ENCODE peak calls at places on chromosomes 7 and 10, in nine cellular contexts. One of them, this sample, is unnamed. For H3K27me3, the result is how much of the 10 kb centered on the place peaks cover.

GRCh38 chr10:22620140-22620857 is 94.1 kb downstream of the PIP4K2A start:
- DNase-seq in GM23248: peak
- DNase-seq in left ventricle myocardium inferior: peak
- DNase-seq in small intestine: no peak
- DNase-seq in left lung: no peak
- DNase-seq in cardiac muscle cell: no peak
- DNase-seq in H7: no peak
- DNase-seq in CD8-positive, alpha-beta T cell: no peak
- DNase-seq in brain microvascular endothelial cell: peak
- DNase-seq in this sample: no peak

GRCh38 chr10:78830062-78830974 is 238.4 kb upstream of the ZMIZ1 start:
- DNase-seq in GM23248: peak
- DNase-seq in left ventricle myocardium inferior: no peak
- DNase-seq in small intestine: no peak
- DNase-seq in left lung: no peak
- DNase-seq in cardiac muscle cell: no peak
- DNase-seq in H7: no peak
- DNase-seq in CD8-positive, alpha-beta T cell: no peak
- DNase-seq in brain microvascular endothelial cell: no peak
- DNase-seq in this sample: no peak

GRCh38 chr10:10056958-10057357 is 960.7 kb upstream of the CELF2 start:
- DNase-seq in GM23248: no peak
- DNase-seq in left ventricle myocardium inferior: no peak
- DNase-seq in small intestine: no peak
- DNase-seq in left lung: no peak
- DNase-seq in cardiac muscle cell: peak
- DNase-seq in H7: peak
- DNase-seq in CD8-positive, alpha-beta T cell: no peak
- DNase-seq in brain microvascular endothelial cell: peak
- DNase-seq in this sample: no peak

GRCh38 chr10:111137012-111137411 is 60.2 kb downstream of the ADRA2A start:
- DNase-seq in GM23248: no peak
- DNase-seq in left ventricle myocardium inferior: no peak
- DNase-seq in small intestine: no peak
- DNase-seq in left lung: no peak
- DNase-seq in cardiac muscle cell: no peak
- DNase-seq in H7: peak
- DNase-seq in CD8-positive, alpha-beta T cell: no peak
- DNase-seq in brain microvascular endothelial cell: no peak
- DNase-seq in this sample: no peak

GRCh38 chr10:28715246-28715645 is 37.9 kb downstream of the BAMBI start:
- DNase-seq in GM23248: no peak
- DNase-seq in left ventricle myocardium inferior: no peak
- DNase-seq in small intestine: no peak
- DNase-seq in left lung: no peak
- DNase-seq in cardiac muscle cell: no peak
- DNase-seq in H7: no peak
- DNase-seq in CD8-positive, alpha-beta T cell: no peak
- DNase-seq in brain microvascular endothelial cell: no peak
- DNase-seq in this sample: no peak

GRCh38 chr7:22269963-22270362 is 87.0 kb downstream of the RAPGEF5 start:
- DNase-seq in GM23248: no peak
- DNase-seq in left ventricle myocardium inferior: no peak
- DNase-seq in small intestine: peak
- DNase-seq in left lung: no peak
- DNase-seq in cardiac muscle cell: no peak
- DNase-seq in H7: no peak
- DNase-seq in CD8-positive, alpha-beta T cell: no peak
- DNase-seq in brain microvascular endothelial cell: no peak
- DNase-seq in this sample: no peak

GRCh38 chr7:92588561-92588960 is 1.6 kb downstream of the FAM133B start:
- DNase-seq in GM23248: peak
- DNase-seq in left ventricle myocardium inferior: no peak
- DNase-seq in small intestine: no peak
- DNase-seq in left lung: no peak
- DNase-seq in cardiac muscle cell: no peak
- DNase-seq in H7: no peak
- DNase-seq in CD8-positive, alpha-beta T cell: no peak
- DNase-seq in brain microvascular endothelial cell: no peak
- DNase-seq in this sample: no peak

GRCh38 chr10:659710-660141 is 29.7 kb downstream of the DIP2C start:
- DNase-seq in GM23248: peak
- DNase-seq in left ventricle myocardium inferior: no peak
- DNase-seq in small intestine: peak
- DNase-seq in left lung: no peak
- DNase-seq in cardiac muscle cell: no peak
- DNase-seq in H7: no peak
- DNase-seq in CD8-positive, alpha-beta T cell: no peak
- DNase-seq in brain microvascular endothelial cell: peak
- DNase-seq in this sample: no peak

GRCh38 chr10:23525406-23525805 is 86.5 kb downstream of the OTUD1 start:
- DNase-seq in GM23248: peak
- DNase-seq in left ventricle myocardium inferior: no peak
- DNase-seq in small intestine: peak
- DNase-seq in left lung: no peak
- DNase-seq in cardiac muscle cell: peak
- DNase-seq in H7: peak
- DNase-seq in CD8-positive, alpha-beta T cell: no peak
- DNase-seq in brain microvascular endothelial cell: no peak
- DNase-seq in this sample: peak

GRCh38 chr10:60433684-60434083 is 44.0 kb upstream of the ANK3 start:
- DNase-seq in GM23248: peak
- DNase-seq in left ventricle myocardium inferior: no peak
- DNase-seq in small intestine: no peak
- DNase-seq in left lung: no peak
- DNase-seq in cardiac muscle cell: no peak
- DNase-seq in H7: no peak
- DNase-seq in CD8-positive, alpha-beta T cell: no peak
- DNase-seq in brain microvascular endothelial cell: peak
- DNase-seq in this sample: no peak

GRCh38 chr10:12954866-12955265 is 46.6 kb downstream of the CCDC3 start:
- DNase-seq in GM23248: no peak
- DNase-seq in left ventricle myocardium inferior: no peak
- DNase-seq in small intestine: no peak
- DNase-seq in left lung: no peak
- DNase-seq in cardiac muscle cell: no peak
- DNase-seq in H7: no peak
- DNase-seq in CD8-positive, alpha-beta T cell: no peak
- DNase-seq in brain microvascular endothelial cell: no peak
- DNase-seq in this sample: no peak

GRCh38 chr10:96369890-96370574 is 11.2 kb upstream of the OPALIN start:
- DNase-seq in GM23248: peak
- DNase-seq in left ventricle myocardium inferior: no peak
- DNase-seq in small intestine: peak
- DNase-seq in left lung: no peak
- DNase-seq in cardiac muscle cell: no peak
- DNase-seq in H7: no peak
- DNase-seq in CD8-positive, alpha-beta T cell: no peak
- DNase-seq in brain microvascular endothelial cell: no peak
- DNase-seq in this sample: no peak

GRCh38 chr10:1938317-1938716 is 201.0 kb upstream of the ADARB2 start:
- DNase-seq in GM23248: no peak
- DNase-seq in left ventricle myocardium inferior: no peak
- DNase-seq in small intestine: no peak
- DNase-seq in left lung: no peak
- DNase-seq in cardiac muscle cell: no peak
- DNase-seq in H7: no peak
- DNase-seq in CD8-positive, alpha-beta T cell: peak
- DNase-seq in brain microvascular endothelial cell: no peak
- DNase-seq in this sample: peak

GRCh38 chr7:127755529-127755928 is 103.5 kb downstream of the SND1 start:
- DNase-seq in GM23248: no peak
- DNase-seq in left ventricle myocardium inferior: no peak
- DNase-seq in small intestine: no peak
- DNase-seq in left lung: no peak
- DNase-seq in cardiac muscle cell: no peak
- DNase-seq in H7: no peak
- DNase-seq in CD8-positive, alpha-beta T cell: no peak
- DNase-seq in brain microvascular endothelial cell: no peak
- DNase-seq in this sample: no peak

GRCh38 chr10:31770307-31770902 is 158.2 kb downstream of the ARHGAP12 start:
- DNase-seq in GM23248: peak
- DNase-seq in left ventricle myocardium inferior: no peak
- DNase-seq in small intestine: peak
- DNase-seq in left lung: no peak
- DNase-seq in cardiac muscle cell: peak
- DNase-seq in H7: peak
- DNase-seq in CD8-positive, alpha-beta T cell: peak
- DNase-seq in brain microvascular endothelial cell: no peak
- DNase-seq in this sample: peak

GRCh38 chr10:114806572-114807391 is 14.8 kb upstream of the FHIP2A start:
- DNase-seq in GM23248: peak
- DNase-seq in left ventricle myocardium inferior: no peak
- DNase-seq in small intestine: no peak
- DNase-seq in left lung: no peak
- DNase-seq in cardiac muscle cell: no peak
- DNase-seq in H7: no peak
- DNase-seq in CD8-positive, alpha-beta T cell: no peak
- DNase-seq in brain microvascular endothelial cell: no peak
- DNase-seq in this sample: no peak

GRCh38 chr10:110994406-110994805 is 75.0 kb downstream of the SHOC2 start:
- DNase-seq in GM23248: no peak
- DNase-seq in left ventricle myocardium inferior: no peak
- DNase-seq in small intestine: no peak
- DNase-seq in left lung: no peak
- DNase-seq in cardiac muscle cell: no peak
- DNase-seq in H7: no peak
- DNase-seq in CD8-positive, alpha-beta T cell: no peak
- DNase-seq in brain microvascular endothelial cell: no peak
- DNase-seq in this sample: no peak

GRCh38 chr7:80847895-80848294 is 71.0 kb downstream of the SEMA3C start:
- DNase-seq in GM23248: peak
- DNase-seq in left ventricle myocardium inferior: no peak
- DNase-seq in small intestine: no peak
- DNase-seq in left lung: no peak
- DNase-seq in cardiac muscle cell: no peak
- DNase-seq in H7: no peak
- DNase-seq in CD8-positive, alpha-beta T cell: no peak
- DNase-seq in brain microvascular endothelial cell: no peak
- DNase-seq in this sample: no peak

GRCh38 chr7:2728309-2729042 is 40.5 kb downstream of the AMZ1 start:
- DNase-seq in GM23248: no peak
- DNase-seq in left ventricle myocardium inferior: no peak
- DNase-seq in small intestine: no peak
- DNase-seq in left lung: no peak
- DNase-seq in cardiac muscle cell: no peak
- DNase-seq in H7: no peak
- DNase-seq in CD8-positive, alpha-beta T cell: no peak
- DNase-seq in brain microvascular endothelial cell: no peak
- DNase-seq in this sample: no peak

GRCh38 chr7:107045195-107045960 is 873 bp downstream of the PRKAR2B start:
- DNase-seq in GM23248: peak
- DNase-seq in left ventricle myocardium inferior: no peak
- DNase-seq in small intestine: no peak
- DNase-seq in left lung: no peak
- DNase-seq in cardiac muscle cell: peak
- DNase-seq in H7: peak
- DNase-seq in CD8-positive, alpha-beta T cell: no peak
- DNase-seq in brain microvascular endothelial cell: no peak
- DNase-seq in this sample: peak

GRCh38 chr7:148914208-148914777 is 30.2 kb upstream of the EZH2 start:
- DNase-seq in GM23248: peak
- DNase-seq in left ventricle myocardium inferior: no peak
- DNase-seq in small intestine: peak
- DNase-seq in left lung: no peak
- DNase-seq in cardiac muscle cell: no peak
- DNase-seq in H7: no peak
- DNase-seq in CD8-positive, alpha-beta T cell: no peak
- DNase-seq in brain microvascular endothelial cell: peak
- DNase-seq in this sample: no peak

GRCh38 chr10:132389631-132390454 is 7.2 kb upstream of the PWWP2B start:
- DNase-seq in GM23248: peak
- DNase-seq in left ventricle myocardium inferior: peak
- DNase-seq in small intestine: no peak
- DNase-seq in left lung: peak
- DNase-seq in cardiac muscle cell: no peak
- DNase-seq in H7: peak
- DNase-seq in CD8-positive, alpha-beta T cell: no peak
- DNase-seq in brain microvascular endothelial cell: no peak
- DNase-seq in this sample: no peak

GRCh38 chr10:52314007-52314821 is at the start of gene DKK1:
- DNase-seq in GM23248: peak
- DNase-seq in left ventricle myocardium inferior: peak
- DNase-seq in small intestine: peak
- DNase-seq in left lung: peak
- DNase-seq in cardiac muscle cell: peak
- DNase-seq in H7: peak
- DNase-seq in CD8-positive, alpha-beta T cell: no peak
- DNase-seq in brain microvascular endothelial cell: peak
- DNase-seq in this sample: no peak
- H3K27me3 ChIP-seq in GM23248: under half
- H3K27me3 ChIP-seq in left ventricle myocardium inferior: under half
- H3K27me3 ChIP-seq in small intestine: under half
- H3K27me3 ChIP-seq in left lung: under half
- H3K27me3 ChIP-seq in cardiac muscle cell: under half
- H3K27me3 ChIP-seq in H7: half or more
- H3K27me3 ChIP-seq in CD8-positive, alpha-beta T cell: under half
- H3K27me3 ChIP-seq in brain microvascular endothelial cell: under half
- H3K27me3 ChIP-seq in this sample: under half

GRCh38 chr10:100489388-100489787 is 26.6 kb downstream of the WNT8B start:
- DNase-seq in GM23248: no peak
- DNase-seq in left ventricle myocardium inferior: no peak
- DNase-seq in small intestine: no peak
- DNase-seq in left lung: no peak
- DNase-seq in cardiac muscle cell: no peak
- DNase-seq in H7: no peak
- DNase-seq in CD8-positive, alpha-beta T cell: no peak
- DNase-seq in brain microvascular endothelial cell: no peak
- DNase-seq in this sample: no peak
- H3K27me3 ChIP-seq in GM23248: under half
- H3K27me3 ChIP-seq in left ventricle myocardium inferior: under half
- H3K27me3 ChIP-seq in small intestine: under half
- H3K27me3 ChIP-seq in left lung: under half
- H3K27me3 ChIP-seq in cardiac muscle cell: under half
- H3K27me3 ChIP-seq in H7: half or more
- H3K27me3 ChIP-seq in CD8-positive, alpha-beta T cell: under half
- H3K27me3 ChIP-seq in brain microvascular endothelial cell: under half
- H3K27me3 ChIP-seq in this sample: under half

GRCh38 chr7:1226155-1226901 is 6.3 kb upstream of the UNCX start:
- DNase-seq in GM23248: no peak
- DNase-seq in left ventricle myocardium inferior: no peak
- DNase-seq in small intestine: no peak
- DNase-seq in left lung: peak
- DNase-seq in cardiac muscle cell: no peak
- DNase-seq in H7: peak
- DNase-seq in CD8-positive, alpha-beta T cell: no peak
- DNase-seq in brain microvascular endothelial cell: no peak
- DNase-seq in this sample: no peak
- H3K27me3 ChIP-seq in GM23248: half or more
- H3K27me3 ChIP-seq in left ventricle myocardium inferior: half or more
- H3K27me3 ChIP-seq in small intestine: under half
- H3K27me3 ChIP-seq in left lung: half or more
- H3K27me3 ChIP-seq in cardiac muscle cell: half or more
- H3K27me3 ChIP-seq in H7: half or more
- H3K27me3 ChIP-seq in CD8-positive, alpha-beta T cell: half or more
- H3K27me3 ChIP-seq in brain microvascular endothelial cell: half or more
- H3K27me3 ChIP-seq in this sample: half or more

DNA sequence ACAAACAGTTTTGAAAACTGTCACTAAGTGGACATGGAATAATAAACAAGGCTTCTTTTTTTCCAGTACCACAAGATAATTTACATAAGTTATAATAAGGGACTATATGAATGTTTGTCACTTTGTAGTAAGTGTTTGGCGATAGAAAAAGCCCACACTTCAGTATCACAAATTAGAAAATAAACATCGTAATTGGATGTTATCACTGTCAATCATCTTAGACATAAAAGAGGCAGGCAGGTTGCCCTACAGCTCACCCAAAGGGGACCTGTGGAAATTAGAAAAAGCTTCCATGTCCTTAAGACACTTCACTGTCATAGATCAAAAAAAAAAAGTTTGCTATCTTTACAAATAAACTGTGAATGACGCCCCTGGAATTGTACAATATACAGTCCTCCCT is 3.6 kb upstream of the NOC3L start:
- DNase-seq in GM23248: no peak
- DNase-seq in left ventricle myocardium inferior: no peak
- DNase-seq in small intestine: no peak
- DNase-seq in left lung: no peak
- DNase-seq in cardiac muscle cell: no peak
- DNase-seq in H7: no peak
- DNase-seq in CD8-positive, alpha-beta T cell: no peak
- DNase-seq in brain microvascular endothelial cell: no peak
- DNase-seq in this sample: no peak
- H3K27me3 ChIP-seq in GM23248: under half
- H3K27me3 ChIP-seq in left ventricle myocardium inferior: under half
- H3K27me3 ChIP-seq in small intestine: under half
- H3K27me3 ChIP-seq in left lung: under half
- H3K27me3 ChIP-seq in cardiac muscle cell: under half
- H3K27me3 ChIP-seq in H7: under half
- H3K27me3 ChIP-seq in CD8-positive, alpha-beta T cell: under half
- H3K27me3 ChIP-seq in brain microvascular endothelial cell: under half
- H3K27me3 ChIP-seq in this sample: under half